ENCODE peak calls at places on chromosome 13, in seven cellular contexts. D, J, Z, B, A, Q and K are unnamed samples.

GRCh38 chr13:52348983-52349780 is 56.8 kb downstream of the THSD1 start:
- DNase-seq in D (no peak), J (no peak), Z (no peak), B (no peak), A (peak; percentile 79), Q (peak; percentile 85), K (peak; percentile 89)

GRCh38 chr13:48161530-48162179 is 66.8 kb upstream of the MED4 start:
- DNase-seq in D (no peak), J (no peak), Z (no peak), B (no peak), A (no peak), Q (no peak), K (no peak)

GRCh38 chr13:106709509-106709908 is 141.6 kb upstream of the ARGLU1 start:
- DNase-seq in D (no peak), J (no peak), Z (no peak), B (no peak), A (peak; percentile 69), Q (no peak), K (no peak)

GRCh38 chr13:50693755-50694154 is 149.7 kb downstream of the DLEU7 start:
- DNase-seq in D (no peak), J (no peak), Z (no peak), B (no peak), A (peak; percentile 49), Q (no peak), K (no peak)

GRCh38 chr13:103517066-103517767 is 451.0 kb upstream of the SLC10A2 start:
- DNase-seq in D (no peak), J (no peak), Z (no peak), B (no peak), A (no peak), Q (no peak), K (no peak)

GRCh38 chr13:93289047-93289446 is 62.4 kb downstream of the GPC6 start:
- DNase-seq in D (no peak), J (no peak), Z (no peak), B (no peak), A (no peak), Q (peak; percentile 8), K (no peak)

GRCh38 chr13:112729408-112729807 is 39.6 kb downstream of the ATP11A start:
- DNase-seq in D (no peak), J (no peak), Z (no peak), B (no peak), A (no peak), Q (no peak), K (no peak)

GRCh38 chr13:40653558-40654318 is 12.7 kb downstream of the FOXO1 start:
- DNase-seq in D (no peak), J (no peak), Z (no peak), B (no peak), A (peak; percentile 31), Q (no peak), K (no peak)

GRCh38 chr13:48562296-48563066 is 29.6 kb upstream of the RCBTB2 start:
- DNase-seq in D (no peak), J (peak; percentile 78), Z (no peak), B (peak; percentile 92), A (no peak), Q (no peak), K (peak; percentile 30)